ENCODE peak calls at places on chromosome 18, in ten cellular contexts. One of them, this sample, is unnamed.

GRCh38 chr18:31162825-31163435 is at the start of gene DSC1:
- DNase-seq in retinal pigment epithelial cell: no peak
- DNase-seq in foreskin fibroblast: no peak
- DNase-seq in RWPE1: no peak
- DNase-seq in body of pancreas: no peak
- DNase-seq in A549: no peak
- DNase-seq in heart left ventricle: no peak
- DNase-seq in CD8-positive, alpha-beta T cell: peak
- DNase-seq in HCT116: no peak
- DNase-seq in lung: no peak
- DNase-seq in this sample: no peak

GRCh38 chr18:77080283-77080682 is 52.3 kb downstream of the MBP start:
- DNase-seq in foreskin fibroblast: no peak
- DNase-seq in lung: no peak
- DNase-seq in CD8-positive, alpha-beta T cell: peak
- DNase-seq in heart left ventricle: no peak
- DNase-seq in A549: no peak
- DNase-seq in RWPE1: no peak
- DNase-seq in retinal pigment epithelial cell: no peak
- DNase-seq in HCT116: no peak
- DNase-seq in body of pancreas: no peak
- DNase-seq in this sample: no peak

GRCh38 chr18:10805587-10806088 is 279.8 kb downstream of the NAPG start:
- DNase-seq in HCT116: no peak
- DNase-seq in A549: no peak
- DNase-seq in heart left ventricle: no peak
- DNase-seq in CD8-positive, alpha-beta T cell: no peak
- DNase-seq in retinal pigment epithelial cell: no peak
- DNase-seq in RWPE1: no peak
- DNase-seq in lung: no peak
- DNase-seq in foreskin fibroblast: no peak
- DNase-seq in body of pancreas: no peak
- DNase-seq in this sample: no peak

GRCh38 chr18:55384551-55385275 is 203.3 kb downstream of the TCF4 start:
- DNase-seq in A549: no peak
- DNase-seq in RWPE1: no peak
- DNase-seq in HCT116: no peak
- DNase-seq in heart left ventricle: no peak
- DNase-seq in retinal pigment epithelial cell: no peak
- DNase-seq in body of pancreas: peak
- DNase-seq in lung: no peak
- DNase-seq in foreskin fibroblast: no peak
- DNase-seq in CD8-positive, alpha-beta T cell: no peak
- DNase-seq in this sample: peak

GRCh38 chr18:3044931-3045698 is 32.2 kb upstream of the LPIN2 start:
- DNase-seq in body of pancreas: peak
- DNase-seq in lung: peak
- DNase-seq in CD8-positive, alpha-beta T cell: no peak
- DNase-seq in HCT116: no peak
- DNase-seq in foreskin fibroblast: no peak
- DNase-seq in retinal pigment epithelial cell: no peak
- DNase-seq in heart left ventricle: peak
- DNase-seq in A549: no peak
- DNase-seq in RWPE1: peak
- DNase-seq in this sample: no peak

GRCh38 chr18:12410121-12410520 is 2.4 kb downstream of the PRELID3A start:
- DNase-seq in RWPE1: no peak
- DNase-seq in A549: no peak
- DNase-seq in heart left ventricle: no peak
- DNase-seq in HCT116: no peak
- DNase-seq in CD8-positive, alpha-beta T cell: no peak
- DNase-seq in body of pancreas: no peak
- DNase-seq in retinal pigment epithelial cell: no peak
- DNase-seq in foreskin fibroblast: no peak
- DNase-seq in lung: no peak
- DNase-seq in this sample: no peak

GRCh38 chr18:76805221-76805620 is 17.1 kb upstream of the ZNF236 start:
- DNase-seq in foreskin fibroblast: peak
- DNase-seq in retinal pigment epithelial cell: no peak
- DNase-seq in HCT116: no peak
- DNase-seq in A549: no peak
- DNase-seq in CD8-positive, alpha-beta T cell: no peak
- DNase-seq in heart left ventricle: no peak
- DNase-seq in RWPE1: no peak
- DNase-seq in lung: no peak
- DNase-seq in body of pancreas: no peak
- DNase-seq in this sample: peak

GRCh38 chr18:51399491-51400122 is 202.1 kb upstream of the MEX3C start:
- DNase-seq in heart left ventricle: no peak
- DNase-seq in CD8-positive, alpha-beta T cell: no peak
- DNase-seq in foreskin fibroblast: no peak
- DNase-seq in lung: no peak
- DNase-seq in retinal pigment epithelial cell: peak
- DNase-seq in body of pancreas: no peak
- DNase-seq in HCT116: no peak
- DNase-seq in A549: no peak
- DNase-seq in RWPE1: no peak
- DNase-seq in this sample: no peak

GRCh38 chr18:13618760-13619438 is 107.5 kb downstream of the FAM210A start:
- DNase-seq in body of pancreas: no peak
- DNase-seq in lung: no peak
- DNase-seq in foreskin fibroblast: no peak
- DNase-seq in retinal pigment epithelial cell: no peak
- DNase-seq in heart left ventricle: no peak
- DNase-seq in RWPE1: no peak
- DNase-seq in HCT116: no peak
- DNase-seq in A549: no peak
- DNase-seq in CD8-positive, alpha-beta T cell: no peak
- DNase-seq in this sample: no peak

GRCh38 chr18:77108821-77109692 is 23.5 kb downstream of the MBP start:
- DNase-seq in body of pancreas: no peak
- DNase-seq in CD8-positive, alpha-beta T cell: no peak
- DNase-seq in heart left ventricle: no peak
- DNase-seq in RWPE1: no peak
- DNase-seq in retinal pigment epithelial cell: no peak
- DNase-seq in foreskin fibroblast: no peak
- DNase-seq in HCT116: no peak
- DNase-seq in lung: no peak
- DNase-seq in A549: no peak
- DNase-seq in this sample: no peak

GRCh38 chr18:62277045-62277444 is 48.1 kb upstream of the TNFRSF11A start:
- DNase-seq in body of pancreas: no peak
- DNase-seq in HCT116: no peak
- DNase-seq in CD8-positive, alpha-beta T cell: no peak
- DNase-seq in lung: no peak
- DNase-seq in heart left ventricle: no peak
- DNase-seq in foreskin fibroblast: no peak
- DNase-seq in RWPE1: no peak
- DNase-seq in A549: no peak
- DNase-seq in retinal pigment epithelial cell: no peak
- DNase-seq in this sample: no peak

GRCh38 chr18:45571161-45571560 is 44.1 kb upstream of the SLC14A2 start:
- DNase-seq in A549: no peak
- DNase-seq in heart left ventricle: no peak
- DNase-seq in body of pancreas: no peak
- DNase-seq in foreskin fibroblast: no peak
- DNase-seq in HCT116: no peak
- DNase-seq in retinal pigment epithelial cell: no peak
- DNase-seq in RWPE1: no peak
- DNase-seq in lung: no peak
- DNase-seq in CD8-positive, alpha-beta T cell: no peak
- DNase-seq in this sample: no peak

GRCh38 chr18:13435596-13436333 is 217.2 kb downstream of the LDLRAD4 start:
- DNase-seq in RWPE1: peak
- DNase-seq in lung: no peak
- DNase-seq in heart left ventricle: no peak
- DNase-seq in retinal pigment epithelial cell: peak
- DNase-seq in CD8-positive, alpha-beta T cell: no peak
- DNase-seq in A549: peak
- DNase-seq in foreskin fibroblast: no peak
- DNase-seq in HCT116: no peak
- DNase-seq in body of pancreas: no peak
- DNase-seq in this sample: peak

GRCh38 chr18:78564030-78564429 is 415.6 kb upstream of the SALL3 start:
- DNase-seq in CD8-positive, alpha-beta T cell: no peak
- DNase-seq in heart left ventricle: no peak
- DNase-seq in body of pancreas: no peak
- DNase-seq in RWPE1: no peak
- DNase-seq in HCT116: no peak
- DNase-seq in lung: no peak
- DNase-seq in retinal pigment epithelial cell: no peak
- DNase-seq in foreskin fibroblast: no peak
- DNase-seq in A549: no peak
- DNase-seq in this sample: no peak

GRCh38 chr18:78563110-78563509 is 416.5 kb upstream of the SALL3 start:
- DNase-seq in body of pancreas: no peak
- DNase-seq in A549: no peak
- DNase-seq in foreskin fibroblast: no peak
- DNase-seq in RWPE1: no peak
- DNase-seq in heart left ventricle: no peak
- DNase-seq in HCT116: no peak
- DNase-seq in lung: no peak
- DNase-seq in CD8-positive, alpha-beta T cell: no peak
- DNase-seq in retinal pigment epithelial cell: no peak
- DNase-seq in this sample: no peak

GRCh38 chr18:78566720-78567119 is 412.9 kb upstream of the SALL3 start:
- DNase-seq in CD8-positive, alpha-beta T cell: no peak
- DNase-seq in heart left ventricle: no peak
- DNase-seq in A549: no peak
- DNase-seq in body of pancreas: no peak
- DNase-seq in RWPE1: no peak
- DNase-seq in retinal pigment epithelial cell: no peak
- DNase-seq in foreskin fibroblast: no peak
- DNase-seq in HCT116: no peak
- DNase-seq in lung: no peak
- DNase-seq in this sample: no peak

GRCh38 chr18:78565240-78565639 is 414.4 kb upstream of the SALL3 start:
- DNase-seq in RWPE1: no peak
- DNase-seq in body of pancreas: no peak
- DNase-seq in HCT116: no peak
- DNase-seq in retinal pigment epithelial cell: no peak
- DNase-seq in lung: no peak
- DNase-seq in A549: no peak
- DNase-seq in CD8-positive, alpha-beta T cell: no peak
- DNase-seq in foreskin fibroblast: no peak
- DNase-seq in heart left ventricle: no peak
- DNase-seq in this sample: no peak

DNA sequence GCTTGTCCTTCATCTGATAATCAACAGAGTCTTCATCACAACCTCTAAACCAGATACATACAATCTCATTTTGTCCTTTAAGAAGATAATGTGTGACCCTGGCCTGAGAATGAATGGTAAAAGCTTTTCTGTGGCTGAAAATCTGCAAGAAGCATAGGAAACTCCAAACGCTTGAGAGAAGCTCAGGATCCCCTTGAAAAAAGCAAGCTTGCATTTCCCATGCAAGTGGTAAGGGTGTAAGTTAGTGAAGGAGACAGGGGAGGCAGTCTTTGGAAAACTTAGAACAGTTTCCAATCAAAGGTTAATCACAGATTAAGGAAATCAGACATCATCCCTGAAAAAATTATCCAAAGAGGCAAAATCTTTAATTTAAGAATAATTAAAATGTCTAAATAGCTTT is 413.6 kb upstream of the SALL3 start:
- DNase-seq in HCT116: no peak
- DNase-seq in retinal pigment epithelial cell: no peak
- DNase-seq in lung: no peak
- DNase-seq in heart left ventricle: no peak
- DNase-seq in foreskin fibroblast: no peak
- DNase-seq in body of pancreas: no peak
- DNase-seq in RWPE1: no peak
- DNase-seq in CD8-positive, alpha-beta T cell: no peak
- DNase-seq in A549: no peak
- DNase-seq in this sample: no peak
- TF ChIP-seq CTCF in HCT116: no peak
- TF ChIP-seq CTCF in retinal pigment epithelial cell: no peak
- TF ChIP-seq CTCF in lung: no peak
- TF ChIP-seq CTCF in heart left ventricle: no peak
- TF ChIP-seq CTCF in foreskin fibroblast: no peak
- TF ChIP-seq CTCF in body of pancreas: no peak
- TF ChIP-seq CTCF in RWPE1: no peak
- TF ChIP-seq CTCF in CD8-positive, alpha-beta T cell: no peak
- TF ChIP-seq CTCF in A549: no peak
- TF ChIP-seq CTCF in this sample: no peak

DNA sequence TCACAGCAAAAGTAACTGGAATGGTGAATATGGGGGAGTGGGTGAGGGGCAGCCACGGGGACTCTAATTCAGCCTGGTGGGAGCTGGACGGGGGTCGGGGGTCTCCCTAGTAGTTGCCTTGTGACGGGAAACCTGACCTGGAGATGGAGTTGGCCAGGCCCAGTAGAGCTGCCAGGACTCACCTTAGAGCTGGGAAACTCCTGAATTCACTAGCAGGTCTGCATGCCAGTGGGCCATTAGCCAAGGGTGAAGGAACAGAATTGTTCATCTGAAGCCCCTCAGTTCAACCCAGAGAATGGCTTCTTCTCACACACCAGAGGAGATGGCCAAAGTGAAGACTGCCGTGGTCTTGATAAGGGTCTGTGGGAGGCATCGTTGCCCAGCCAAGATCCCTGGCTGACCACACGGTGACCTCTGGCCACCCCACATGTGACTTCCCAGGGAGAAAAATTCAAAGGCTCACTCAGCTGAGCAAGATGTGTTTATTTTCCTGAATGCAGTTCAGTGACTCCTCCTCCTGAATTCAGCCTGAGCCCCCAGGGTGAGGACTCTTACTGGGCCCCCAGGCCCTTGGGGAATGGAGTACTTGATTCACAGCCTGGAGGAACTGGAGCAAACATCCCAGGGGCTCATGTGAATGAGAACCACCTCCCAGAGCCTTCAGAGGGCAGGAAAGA is 25.1 kb downstream of the MOCOS start:
- DNase-seq in foreskin fibroblast: no peak
- DNase-seq in RWPE1: no peak
- DNase-seq in lung: no peak
- DNase-seq in CD8-positive, alpha-beta T cell: no peak
- DNase-seq in heart left ventricle: no peak
- DNase-seq in retinal pigment epithelial cell: no peak
- DNase-seq in body of pancreas: no peak
- DNase-seq in A549: no peak
- DNase-seq in HCT116: no peak
- DNase-seq in this sample: no peak
- TF ChIP-seq CTCF in foreskin fibroblast: peak
- TF ChIP-seq CTCF in RWPE1: no peak
- TF ChIP-seq CTCF in lung: no peak
- TF ChIP-seq CTCF in CD8-positive, alpha-beta T cell: no peak
- TF ChIP-seq CTCF in heart left ventricle: peak
- TF ChIP-seq CTCF in retinal pigment epithelial cell: peak
- TF ChIP-seq CTCF in body of pancreas: no peak
- TF ChIP-seq CTCF in A549: no peak
- TF ChIP-seq CTCF in HCT116: no peak
- TF ChIP-seq CTCF in this sample: peak

GRCh38 chr18:26655614-26656400 is 107.5 kb upstream of the KCTD1 start:
- DNase-seq in heart left ventricle: peak
- DNase-seq in RWPE1: peak
- DNase-seq in lung: peak
- DNase-seq in HCT116: no peak
- DNase-seq in A549: peak
- DNase-seq in body of pancreas: peak
- DNase-seq in retinal pigment epithelial cell: peak
- DNase-seq in CD8-positive, alpha-beta T cell: no peak
- DNase-seq in foreskin fibroblast: peak
- DNase-seq in this sample: peak
- TF ChIP-seq CTCF in heart left ventricle: peak
- TF ChIP-seq CTCF in RWPE1: peak
- TF ChIP-seq CTCF in lung: no peak
- TF ChIP-seq CTCF in HCT116: no peak
- TF ChIP-seq CTCF in A549: no peak
- TF ChIP-seq CTCF in body of pancreas: peak
- TF ChIP-seq CTCF in retinal pigment epithelial cell: no peak
- TF ChIP-seq CTCF in CD8-positive, alpha-beta T cell: no peak
- TF ChIP-seq CTCF in foreskin fibroblast: no peak
- TF ChIP-seq CTCF in this sample: peak

GRCh38 chr18:80247403-80247916 is at the start of gene PARD6G:
- DNase-seq in HCT116: peak
- DNase-seq in A549: peak
- DNase-seq in body of pancreas: peak
- DNase-seq in CD8-positive, alpha-beta T cell: peak
- DNase-seq in foreskin fibroblast: peak
- DNase-seq in lung: peak
- DNase-seq in retinal pigment epithelial cell: no peak
- DNase-seq in heart left ventricle: peak
- DNase-seq in RWPE1: peak
- DNase-seq in this sample: peak
- TF ChIP-seq CTCF in HCT116: no peak
- TF ChIP-seq CTCF in A549: no peak
- TF ChIP-seq CTCF in body of pancreas: no peak
- TF ChIP-seq CTCF in CD8-positive, alpha-beta T cell: no peak
- TF ChIP-seq CTCF in foreskin fibroblast: no peak
- TF ChIP-seq CTCF in lung: no peak
- TF ChIP-seq CTCF in retinal pigment epithelial cell: no peak
- TF ChIP-seq CTCF in heart left ventricle: peak
- TF ChIP-seq CTCF in RWPE1: peak
- TF ChIP-seq CTCF in this sample: peak